ENCODE peak calls at places on chromosome 22, in ten cellular contexts. One of them, this sample, is unnamed.

GRCh38 chr22:48756146-48757111 is 1071.2 kb downstream of the BRD1 start:
- DNase-seq in neural crest cell: no peak
- DNase-seq in astrocyte of the cerebellum: no peak
- DNase-seq in transverse colon: peak; percentile 1
- DNase-seq in fibroblast of mammary gland: no peak
- DNase-seq in AG09309: no peak
- DNase-seq in bronchial epithelial cell: no peak
- DNase-seq in psoas muscle: no peak
- DNase-seq in epithelial cell of esophagus: no peak
- DNase-seq in suprapubic skin: no peak
- DNase-seq in this sample: no peak

GRCh38 chr22:50626314-50626855 is 1.6 kb downstream of the ARSA start:
- DNase-seq in AG09309: no peak
- DNase-seq in epithelial cell of esophagus: no peak
- DNase-seq in suprapubic skin: no peak
- DNase-seq in psoas muscle: no peak
- DNase-seq in neural crest cell: no peak
- DNase-seq in fibroblast of mammary gland: no peak
- DNase-seq in bronchial epithelial cell: no peak
- DNase-seq in transverse colon: no peak
- DNase-seq in astrocyte of the cerebellum: no peak
- DNase-seq in this sample: no peak

GRCh38 chr22:50544078-50544745 is 1.5 kb upstream of the KLHDC7B start:
- DNase-seq in bronchial epithelial cell: peak; percentile 51
- DNase-seq in astrocyte of the cerebellum: no peak
- DNase-seq in fibroblast of mammary gland: peak; percentile 63
- DNase-seq in epithelial cell of esophagus: peak; percentile 71
- DNase-seq in transverse colon: peak; percentile 91
- DNase-seq in suprapubic skin: peak; percentile 88
- DNase-seq in psoas muscle: peak; percentile 76
- DNase-seq in neural crest cell: peak; percentile 84
- DNase-seq in AG09309: no peak
- DNase-seq in this sample: peak; percentile 93

GRCh38 chr22:49713003-49713402 is 114.7 kb downstream of the BRD1 start:
- DNase-seq in psoas muscle: no peak
- DNase-seq in neural crest cell: no peak
- DNase-seq in fibroblast of mammary gland: no peak
- DNase-seq in bronchial epithelial cell: no peak
- DNase-seq in epithelial cell of esophagus: no peak
- DNase-seq in astrocyte of the cerebellum: no peak
- DNase-seq in AG09309: no peak
- DNase-seq in transverse colon: no peak
- DNase-seq in suprapubic skin: no peak
- DNase-seq in this sample: no peak

GRCh38 chr22:36235585-36235984 is 3.7 kb downstream of the APOL2 start:
- DNase-seq in bronchial epithelial cell: no peak
- DNase-seq in AG09309: no peak
- DNase-seq in psoas muscle: no peak
- DNase-seq in fibroblast of mammary gland: no peak
- DNase-seq in neural crest cell: no peak
- DNase-seq in astrocyte of the cerebellum: no peak
- DNase-seq in epithelial cell of esophagus: no peak
- DNase-seq in transverse colon: no peak
- DNase-seq in suprapubic skin: no peak
- DNase-seq in this sample: no peak

GRCh38 chr22:18110194-18110943 is at the start of gene TUBA8:
- DNase-seq in transverse colon: peak; percentile 25
- DNase-seq in AG09309: no peak
- DNase-seq in astrocyte of the cerebellum: no peak
- DNase-seq in epithelial cell of esophagus: peak; percentile 40
- DNase-seq in psoas muscle: peak; percentile 75
- DNase-seq in fibroblast of mammary gland: no peak
- DNase-seq in suprapubic skin: peak; percentile 73
- DNase-seq in bronchial epithelial cell: peak; percentile 20
- DNase-seq in neural crest cell: peak; percentile 37
- DNase-seq in this sample: peak; percentile 41

GRCh38 chr22:45448431-45448830 is 34.9 kb downstream of the RIBC2 start:
- DNase-seq in neural crest cell: no peak
- DNase-seq in transverse colon: no peak
- DNase-seq in psoas muscle: peak; percentile 82
- DNase-seq in astrocyte of the cerebellum: no peak
- DNase-seq in bronchial epithelial cell: no peak
- DNase-seq in suprapubic skin: peak; percentile 89
- DNase-seq in AG09309: no peak
- DNase-seq in fibroblast of mammary gland: peak; percentile 80
- DNase-seq in epithelial cell of esophagus: no peak
- DNase-seq in this sample: no peak

GRCh38 chr22:36546092-36546804 is 17.3 kb upstream of the EIF3D start:
- DNase-seq in transverse colon: peak; percentile 25
- DNase-seq in astrocyte of the cerebellum: peak; percentile 43
- DNase-seq in bronchial epithelial cell: peak; percentile 23
- DNase-seq in neural crest cell: peak; percentile 41
- DNase-seq in epithelial cell of esophagus: peak; percentile 47
- DNase-seq in fibroblast of mammary gland: peak; percentile 63
- DNase-seq in psoas muscle: peak; percentile 32
- DNase-seq in suprapubic skin: no peak
- DNase-seq in AG09309: no peak
- DNase-seq in this sample: peak; percentile 64

GRCh38 chr22:50489363-50490243 is 2.9 kb downstream of the MIOX start:
- DNase-seq in astrocyte of the cerebellum: no peak
- DNase-seq in suprapubic skin: no peak
- DNase-seq in neural crest cell: no peak
- DNase-seq in bronchial epithelial cell: no peak
- DNase-seq in psoas muscle: no peak
- DNase-seq in transverse colon: no peak
- DNase-seq in AG09309: no peak
- DNase-seq in epithelial cell of esophagus: no peak
- DNase-seq in fibroblast of mammary gland: no peak
- DNase-seq in this sample: no peak

GRCh38 chr22:30325065-30325720 is 1.5 kb downstream of the TBC1D10A start:
- DNase-seq in bronchial epithelial cell: peak; percentile 90
- DNase-seq in astrocyte of the cerebellum: no peak
- DNase-seq in fibroblast of mammary gland: peak; percentile 92
- DNase-seq in AG09309: peak; percentile 68
- DNase-seq in transverse colon: peak; percentile 73
- DNase-seq in psoas muscle: peak; percentile 38
- DNase-seq in neural crest cell: no peak
- DNase-seq in epithelial cell of esophagus: peak; percentile 94
- DNase-seq in suprapubic skin: no peak
- DNase-seq in this sample: peak; percentile 39

GRCh38 chr22:44328326-44328725 is 15.6 kb upstream of the SHISAL1 start:
- DNase-seq in epithelial cell of esophagus: no peak
- DNase-seq in bronchial epithelial cell: no peak
- DNase-seq in neural crest cell: no peak
- DNase-seq in astrocyte of the cerebellum: no peak
- DNase-seq in suprapubic skin: no peak
- DNase-seq in AG09309: no peak
- DNase-seq in fibroblast of mammary gland: no peak
- DNase-seq in psoas muscle: no peak
- DNase-seq in transverse colon: no peak
- DNase-seq in this sample: no peak

GRCh38 chr22:44326549-44326881 is 13.8 kb upstream of the SHISAL1 start:
- DNase-seq in fibroblast of mammary gland: no peak
- DNase-seq in psoas muscle: no peak
- DNase-seq in neural crest cell: no peak
- DNase-seq in suprapubic skin: no peak
- DNase-seq in epithelial cell of esophagus: no peak
- DNase-seq in bronchial epithelial cell: no peak
- DNase-seq in astrocyte of the cerebellum: no peak
- DNase-seq in transverse colon: no peak
- DNase-seq in AG09309: no peak
- DNase-seq in this sample: no peak

GRCh38 chr22:44328762-44329161 is 16.0 kb upstream of the SHISAL1 start:
- DNase-seq in psoas muscle: no peak
- DNase-seq in astrocyte of the cerebellum: no peak
- DNase-seq in suprapubic skin: no peak
- DNase-seq in epithelial cell of esophagus: no peak
- DNase-seq in neural crest cell: no peak
- DNase-seq in transverse colon: no peak
- DNase-seq in AG09309: no peak
- DNase-seq in bronchial epithelial cell: no peak
- DNase-seq in fibroblast of mammary gland: no peak
- DNase-seq in this sample: no peak

GRCh38 chr22:44329179-44329796 is 16.5 kb upstream of the SHISAL1 start:
- DNase-seq in AG09309: no peak
- DNase-seq in transverse colon: peak; percentile 44
- DNase-seq in neural crest cell: no peak
- DNase-seq in bronchial epithelial cell: peak; percentile 39
- DNase-seq in fibroblast of mammary gland: no peak
- DNase-seq in suprapubic skin: no peak
- DNase-seq in epithelial cell of esophagus: peak; percentile 58
- DNase-seq in astrocyte of the cerebellum: no peak
- DNase-seq in psoas muscle: no peak
- DNase-seq in this sample: peak; percentile 51

GRCh38 chr22:44325718-44326548 is 13.2 kb upstream of the SHISAL1 start:
- DNase-seq in neural crest cell: no peak
- DNase-seq in AG09309: peak; percentile 14
- DNase-seq in bronchial epithelial cell: peak; percentile 13
- DNase-seq in astrocyte of the cerebellum: no peak
- DNase-seq in psoas muscle: no peak
- DNase-seq in transverse colon: no peak
- DNase-seq in epithelial cell of esophagus: peak; percentile 23
- DNase-seq in suprapubic skin: no peak
- DNase-seq in fibroblast of mammary gland: peak; percentile 35
- DNase-seq in this sample: no peak
- TF ChIP-seq CTCF in neural crest cell: no peak
- TF ChIP-seq CTCF in AG09309: peak; percentile 63
- TF ChIP-seq CTCF in bronchial epithelial cell: peak; percentile 10
- TF ChIP-seq CTCF in astrocyte of the cerebellum: peak; percentile 52
- TF ChIP-seq CTCF in psoas muscle: no peak
- TF ChIP-seq CTCF in transverse colon: peak; percentile 34
- TF ChIP-seq CTCF in epithelial cell of esophagus: peak; percentile 48
- TF ChIP-seq CTCF in suprapubic skin: no peak
- TF ChIP-seq CTCF in fibroblast of mammary gland: peak; percentile 51
- TF ChIP-seq CTCF in this sample: no peak

GRCh38 chr22:41834005-41834975 is 1.4 kb downstream of the SREBF2 start:
- DNase-seq in psoas muscle: no peak
- DNase-seq in suprapubic skin: no peak
- DNase-seq in bronchial epithelial cell: no peak
- DNase-seq in epithelial cell of esophagus: no peak
- DNase-seq in fibroblast of mammary gland: no peak
- DNase-seq in neural crest cell: no peak
- DNase-seq in AG09309: no peak
- DNase-seq in transverse colon: no peak
- DNase-seq in astrocyte of the cerebellum: no peak
- DNase-seq in this sample: no peak

GRCh38 chr22:41831383-41831782 is 1.5 kb upstream of the SREBF2 start:
- DNase-seq in astrocyte of the cerebellum: no peak
- DNase-seq in AG09309: no peak
- DNase-seq in transverse colon: no peak
- DNase-seq in epithelial cell of esophagus: no peak
- DNase-seq in neural crest cell: no peak
- DNase-seq in psoas muscle: peak; percentile 31
- DNase-seq in suprapubic skin: no peak
- DNase-seq in bronchial epithelial cell: no peak
- DNase-seq in fibroblast of mammary gland: peak; percentile 26
- DNase-seq in this sample: no peak

GRCh38 chr22:41832553-41833368 is at the start of gene SREBF2:
- DNase-seq in AG09309: peak; percentile 95
- DNase-seq in bronchial epithelial cell: peak; percentile 98
- DNase-seq in psoas muscle: peak; percentile 100
- DNase-seq in transverse colon: peak; percentile 100
- DNase-seq in epithelial cell of esophagus: peak; percentile 100
- DNase-seq in suprapubic skin: peak; percentile 99
- DNase-seq in fibroblast of mammary gland: peak; percentile 100
- DNase-seq in neural crest cell: peak; percentile 99
- DNase-seq in astrocyte of the cerebellum: peak; percentile 99
- DNase-seq in this sample: peak; percentile 99

GRCh38 chr22:41831828-41832552 is 915 bp upstream of the SREBF2 start:
- DNase-seq in neural crest cell: no peak
- DNase-seq in transverse colon: no peak
- DNase-seq in suprapubic skin: no peak
- DNase-seq in fibroblast of mammary gland: peak; percentile 29
- DNase-seq in epithelial cell of esophagus: no peak
- DNase-seq in psoas muscle: no peak
- DNase-seq in bronchial epithelial cell: no peak
- DNase-seq in astrocyte of the cerebellum: no peak
- DNase-seq in AG09309: no peak
- DNase-seq in this sample: no peak

GRCh38 chr22:41833369-41834004 is 582 bp downstream of the SREBF2 start:
- DNase-seq in AG09309: no peak
- DNase-seq in epithelial cell of esophagus: no peak
- DNase-seq in suprapubic skin: peak; percentile 80
- DNase-seq in bronchial epithelial cell: no peak
- DNase-seq in transverse colon: peak; percentile 57
- DNase-seq in fibroblast of mammary gland: peak; percentile 23
- DNase-seq in astrocyte of the cerebellum: no peak
- DNase-seq in neural crest cell: peak; percentile 14
- DNase-seq in psoas muscle: peak; percentile 54
- DNase-seq in this sample: peak; percentile 43
- TF ChIP-seq CTCF in AG09309: no peak
- TF ChIP-seq CTCF in epithelial cell of esophagus: no peak
- TF ChIP-seq CTCF in suprapubic skin: no peak
- TF ChIP-seq CTCF in bronchial epithelial cell: no peak
- TF ChIP-seq CTCF in transverse colon: no peak
- TF ChIP-seq CTCF in fibroblast of mammary gland: no peak
- TF ChIP-seq CTCF in astrocyte of the cerebellum: no peak
- TF ChIP-seq CTCF in neural crest cell: no peak
- TF ChIP-seq CTCF in psoas muscle: no peak
- TF ChIP-seq CTCF in this sample: no peak

GRCh38 chr22:23156286-23156685 is 11.0 kb downstream of the RAB36 start:
- DNase-seq in transverse colon: no peak
- DNase-seq in epithelial cell of esophagus: no peak
- DNase-seq in fibroblast of mammary gland: no peak
- DNase-seq in psoas muscle: no peak
- DNase-seq in neural crest cell: no peak
- DNase-seq in suprapubic skin: no peak
- DNase-seq in astrocyte of the cerebellum: no peak
- DNase-seq in AG09309: no peak
- DNase-seq in bronchial epithelial cell: no peak
- DNase-seq in this sample: no peak
- TF ChIP-seq CTCF in transverse colon: no peak
- TF ChIP-seq CTCF in epithelial cell of esophagus: no peak
- TF ChIP-seq CTCF in fibroblast of mammary gland: no peak
- TF ChIP-seq CTCF in psoas muscle: no peak
- TF ChIP-seq CTCF in neural crest cell: no peak
- TF ChIP-seq CTCF in suprapubic skin: no peak
- TF ChIP-seq CTCF in astrocyte of the cerebellum: no peak
- TF ChIP-seq CTCF in AG09309: no peak
- TF ChIP-seq CTCF in bronchial epithelial cell: peak; percentile 8
- TF ChIP-seq CTCF in this sample: no peak

DNA sequence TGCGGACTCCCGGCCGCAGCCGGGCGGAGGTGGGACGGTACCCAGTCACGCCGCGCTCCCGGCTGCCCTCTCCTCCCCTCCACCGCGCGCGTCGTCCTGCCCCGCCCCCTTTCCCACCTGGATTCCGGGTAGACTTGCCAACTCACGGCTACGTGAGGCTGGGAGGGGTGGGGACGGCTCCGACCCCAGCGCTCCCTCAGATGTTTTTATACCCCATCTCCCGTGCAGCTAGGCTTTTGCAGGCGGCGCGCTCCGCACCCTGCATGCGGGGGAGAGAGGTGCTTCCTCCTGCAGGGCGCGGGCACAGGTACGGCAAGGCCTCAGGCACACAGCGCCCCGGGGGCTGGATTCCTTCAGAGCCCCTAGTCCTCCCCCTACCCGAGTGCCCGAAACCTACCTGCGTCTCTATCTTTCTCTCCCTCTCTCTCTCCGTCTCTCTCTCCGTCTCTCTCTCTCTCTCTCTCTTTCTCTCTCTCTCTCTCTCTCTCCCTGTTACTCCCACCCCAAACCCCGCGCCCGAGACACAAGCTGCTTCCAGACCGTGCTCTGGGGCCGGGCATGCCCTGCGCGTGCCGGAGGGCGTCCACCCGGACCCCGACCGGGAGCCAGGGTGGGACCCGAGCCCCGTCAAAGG is 1.9 kb downstream of the PDGFB start:
- DNase-seq in suprapubic skin: no peak
- DNase-seq in astrocyte of the cerebellum: no peak
- DNase-seq in transverse colon: no peak
- DNase-seq in psoas muscle: no peak
- DNase-seq in neural crest cell: no peak
- DNase-seq in fibroblast of mammary gland: no peak
- DNase-seq in AG09309: no peak
- DNase-seq in bronchial epithelial cell: no peak
- DNase-seq in epithelial cell of esophagus: peak; percentile 54
- DNase-seq in this sample: peak; percentile 77
- TF ChIP-seq CTCF in suprapubic skin: no peak
- TF ChIP-seq CTCF in astrocyte of the cerebellum: no peak
- TF ChIP-seq CTCF in transverse colon: no peak
- TF ChIP-seq CTCF in psoas muscle: no peak
- TF ChIP-seq CTCF in neural crest cell: no peak
- TF ChIP-seq CTCF in fibroblast of mammary gland: no peak
- TF ChIP-seq CTCF in AG09309: no peak
- TF ChIP-seq CTCF in bronchial epithelial cell: no peak
- TF ChIP-seq CTCF in epithelial cell of esophagus: no peak
- TF ChIP-seq CTCF in this sample: no peak

This sample was measured in Calu3.